ENCODE peak calls at places on chromosomes 3 and 15, in five cellular contexts. B is epithelial cell of esophagus; X is CD8-positive, alpha-beta memory T cell; S is astrocyte of the cerebellum; L is aorta. P is an unnamed sample.

GRCh38 chr3:149330609-149331008 is 2.8 kb downstream of the TM4SF18 start:
- DNase-seq in B (peak; percentile 66), X (no peak), S (no peak), L (no peak), P (no peak)

GRCh38 chr15:98650871-98651481 is 2.6 kb downstream of the IGF1R start:
- DNase-seq in B (no peak), X (no peak), S (no peak), L (no peak), P (no peak)

GRCh38 chr15:75992897-75993296 is 19.3 kb downstream of the NRG4 start:
- DNase-seq in B (no peak), X (no peak), S (no peak), L (no peak), P (no peak)

GRCh38 chr3:111392911-111393351 is 149.1 kb upstream of the CD96 start:
- DNase-seq in B (peak; percentile 90), X (peak; percentile 62), S (no peak), L (no peak), P (no peak)

GRCh38 chr3:42042747-42043115 is 48.4 kb upstream of the TRAK1 start:
- DNase-seq in B (no peak), X (no peak), S (no peak), L (no peak), P (no peak)

GRCh38 chr15:61175024-61175423 is 54.1 kb downstream of the RORA start:
- DNase-seq in B (no peak), X (no peak), S (no peak), L (no peak), P (no peak)

GRCh38 chr3:181956122-181956521 is 244.4 kb downstream of the SOX2 start:
- DNase-seq in B (no peak), X (no peak), S (no peak), L (no peak), P (no peak)

GRCh38 chr3:141240290-141241247 is 8.9 kb downstream of the PXYLP1 start:
- DNase-seq in B (peak; percentile 43), X (no peak), S (peak; percentile 53), L (no peak), P (peak; percentile 86)

GRCh38 chr3:111846717-111847116 is 12.3 kb upstream of the PHLDB2 start:
- DNase-seq in B (peak; percentile 95), X (no peak), S (no peak), L (no peak), P (peak; percentile 62)

GRCh38 chr15:25134546-25134945 is 179.8 kb downstream of the SNRPN start:
- DNase-seq in B (peak; percentile 37), X (no peak), S (no peak), L (no peak), P (no peak)

GRCh38 chr3:72353236-72354105 is 494.8 kb downstream of the SHQ1 start:
- DNase-seq in B (peak; percentile 42), X (no peak), S (no peak), L (no peak), P (no peak)

GRCh38 chr3:146044046-146044445 is 116.9 kb downstream of the PLOD2 start:
- DNase-seq in B (peak; percentile 80), X (no peak), S (no peak), L (no peak), P (no peak)

GRCh38 chr3:182470187-182470586 is 323.1 kb upstream of the ATP11B start:
- DNase-seq in B (no peak), X (no peak), S (no peak), L (no peak), P (no peak)

GRCh38 chr15:54307252-54307902 is 329.1 kb downstream of the UNC13C start:
- DNase-seq in B (no peak), X (no peak), S (no peak), L (no peak), P (no peak)

GRCh38 chr3:5568451-5568850 is 380.9 kb downstream of the EDEM1 start:
- DNase-seq in B (peak; percentile 25), X (no peak), S (no peak), L (no peak), P (no peak)

GRCh38 chr3:179672918-179673317 is 20.1 kb downstream of the USP13 start:
- DNase-seq in B (peak; percentile 72), X (no peak), S (no peak), L (no peak), P (no peak)

DNA sequence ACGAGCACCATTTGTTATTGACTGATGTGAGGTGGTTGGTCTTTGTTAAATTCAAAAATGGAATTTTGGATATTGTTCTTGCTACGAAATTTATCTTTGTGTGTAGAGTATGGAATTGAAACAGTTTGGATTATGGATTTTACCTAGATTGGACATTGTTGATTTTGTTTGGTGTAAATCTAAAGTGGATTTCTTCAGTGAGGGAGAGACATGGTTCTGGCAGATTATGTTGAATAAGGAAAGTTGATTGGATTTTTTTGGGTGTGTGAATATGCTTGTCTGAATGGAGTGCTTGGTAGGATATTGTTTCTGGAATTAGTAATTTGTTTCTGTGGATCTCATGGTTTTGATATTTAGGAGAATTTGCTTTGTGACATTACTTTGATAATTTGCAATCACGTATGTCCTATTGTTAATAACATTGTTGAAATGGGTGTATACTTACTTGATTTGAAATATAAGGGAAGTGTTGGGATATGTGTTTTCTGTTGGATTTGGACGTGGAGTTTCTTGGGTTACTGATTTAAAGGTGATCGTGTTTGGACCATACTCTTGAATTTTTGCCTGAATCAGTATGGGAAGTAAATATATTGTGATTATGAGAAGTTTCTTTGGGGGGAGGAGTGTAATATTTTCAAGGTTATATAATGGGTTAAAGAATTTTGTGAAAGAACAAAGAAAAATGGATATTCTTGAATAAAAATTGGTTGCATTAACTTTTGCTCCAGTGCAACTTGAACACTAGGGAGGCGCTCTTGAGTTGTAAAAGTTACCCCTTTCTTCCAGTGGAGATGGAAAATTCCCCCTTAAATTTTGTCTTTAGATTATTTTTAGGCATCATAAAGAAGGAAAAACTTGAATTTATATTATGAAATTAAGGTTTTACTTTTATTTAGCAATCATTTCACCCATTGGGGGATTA is 875 bp upstream of the CHD2 start:
- DNase-seq in B (peak; percentile 51), X (no peak), S (no peak), L (no peak), P (no peak)
- H3K4me3 ChIP-seq in B (peak overlapping the region; percentile 87), X (no peak overlapping the region), S (no peak overlapping the region), L (no peak overlapping the region), P (peak overlapping the region; percentile 63)

GRCh38 chr15:101133751-101134261 is 118.0 kb downstream of the CHSY1 start:
- DNase-seq in B (no peak), X (no peak), S (no peak), L (peak; percentile 46), P (no peak)
- H3K4me3 ChIP-seq in B (no peak overlapping the region), X (no peak overlapping the region), S (no peak overlapping the region), L (no peak overlapping the region), P (no peak overlapping the region)

GRCh38 chr15:41424809-41425208 is 7.9 kb downstream of the RTF1 start:
- DNase-seq in B (no peak), X (no peak), S (no peak), L (no peak), P (no peak)

GRCh38 chr15:41429003-41429890 is 12.4 kb downstream of the RTF1 start:
- DNase-seq in B (no peak), X (no peak), S (no peak), L (no peak), P (no peak)

GRCh38 chr15:41423979-41424659 is 7.2 kb downstream of the RTF1 start:
- DNase-seq in B (no peak), X (no peak), S (no peak), L (no peak), P (no peak)
- H3K4me3 ChIP-seq in B (no peak overlapping the region), X (no peak overlapping the region), S (no peak overlapping the region), L (no peak overlapping the region), P (no peak overlapping the region)

GRCh38 chr15:96359371-96359771 is 28.9 kb downstream of the NR2F2 start:
- DNase-seq in B (no peak), X (no peak), S (no peak), L (no peak), P (no peak)
- H3K4me3 ChIP-seq in B (peak overlapping the region; percentile 41), X (no peak overlapping the region), S (no peak overlapping the region), L (no peak overlapping the region), P (no peak overlapping the region)

GRCh38 chr15:74801311-74801997 is 11.2 kb upstream of the LMAN1L start:
- DNase-seq in B (no peak), X (no peak), S (no peak), L (no peak), P (no peak)
- H3K4me3 ChIP-seq in B (no peak overlapping the region), X (no peak overlapping the region), S (no peak overlapping the region), L (no peak overlapping the region), P (no peak overlapping the region)

GRCh38 chr3:133459400-133459799 is 59.5 kb downstream of the BFSP2 start:
- DNase-seq in B (no peak), X (no peak), S (no peak), L (peak; percentile 54), P (no peak)

GRCh38 chr3:133464573-133464972 is 64.7 kb downstream of the BFSP2 start:
- DNase-seq in B (peak; percentile 30), X (no peak), S (peak; percentile 42), L (no peak), P (no peak)

GRCh38 chr3:133460809-133461208 is 61.0 kb downstream of the BFSP2 start:
- DNase-seq in B (peak; percentile 81), X (no peak), S (no peak), L (no peak), P (no peak)

GRCh38 chr3:133463441-133463860 is 63.6 kb downstream of the BFSP2 start:
- DNase-seq in B (no peak), X (no peak), S (no peak), L (no peak), P (no peak)

DNA sequence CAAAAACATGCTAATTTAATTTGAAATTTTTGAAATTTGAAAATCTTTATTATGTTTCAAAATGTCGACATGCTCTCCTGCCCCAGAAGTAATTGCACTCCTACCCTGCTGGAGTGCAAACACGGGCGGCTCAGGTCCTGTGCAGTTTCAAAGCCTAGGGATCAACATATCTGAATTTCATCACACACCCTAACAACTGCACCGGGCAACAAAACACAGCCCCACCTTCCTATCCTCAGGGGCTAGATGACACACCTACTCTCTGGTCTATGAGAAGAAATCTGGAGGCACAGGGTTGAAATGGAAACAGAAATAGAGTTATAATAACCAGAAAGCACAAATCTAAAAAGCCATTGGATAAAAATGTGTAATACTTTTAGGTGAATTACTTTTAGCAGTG is 61.4 kb downstream of the BFSP2 start:
- DNase-seq in B (peak; percentile 69), X (no peak), S (no peak), L (no peak), P (no peak)
- H3K4me3 ChIP-seq in B (no peak overlapping the region), X (no peak overlapping the region), S (no peak overlapping the region), L (no peak overlapping the region), P (no peak overlapping the region)

DNA sequence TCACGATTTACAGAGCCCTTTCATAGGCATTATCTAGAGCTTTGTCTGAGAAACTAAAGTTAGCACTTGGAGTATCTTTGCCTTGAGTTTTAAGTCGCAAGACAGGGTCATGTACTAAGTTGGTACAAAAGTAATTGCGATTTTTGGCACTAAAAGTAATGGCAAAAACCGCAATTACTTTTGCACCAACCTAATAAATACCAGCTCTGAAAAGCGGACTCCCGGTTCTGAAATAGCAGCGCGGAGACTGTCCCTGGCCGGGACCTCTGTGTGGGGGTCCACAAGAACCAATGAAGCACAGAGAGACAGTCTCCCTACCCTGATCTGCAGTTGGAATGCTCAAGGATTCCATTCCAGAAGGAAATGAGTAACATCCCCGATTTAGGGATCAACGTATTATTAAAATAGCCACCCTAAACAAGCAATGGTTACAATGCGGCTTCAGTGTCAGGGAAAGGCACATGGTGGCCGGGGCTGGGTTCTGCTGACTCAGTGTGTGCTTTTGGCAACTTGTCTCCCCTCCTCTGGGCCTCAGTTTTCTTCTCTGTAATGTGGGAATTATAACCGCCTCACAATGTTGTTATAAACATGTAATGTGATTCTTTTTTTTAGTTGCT is 150.3 kb upstream of the MCTP2 start:
- DNase-seq in B (no peak), X (no peak), S (no peak), L (no peak), P (no peak)
- H3K4me3 ChIP-seq in B (no peak overlapping the region), X (no peak overlapping the region), S (no peak overlapping the region), L (no peak overlapping the region), P (no peak overlapping the region)